ENCODE peak calls at places on chromosomes 6 and 20, in nine cellular contexts. Q is upper lobe of right lung; E is iris pigment epithelial cell; U is activated CD8-positive, alpha-beta memory T cell treated with anti-CD3 and anti-CD28 coated beads, Interleukin-2, amount 50 U/mL, for 4 hours; V is H54; P is SK-N-DZ; A is ecto neural progenitor cell; H is lung; K is tibial artery. J is an unnamed sample.

GRCh38 chr6:28657756-28658465 is 132.2 kb downstream of the GPX5 start:
- DNase-seq in Q (no peak), H (no peak), P (peak), A (peak), E (peak), U (peak), V (peak), K (no peak), J (no peak)

GRCh38 chr6:28981833-28982475 is 23.2 kb downstream of the ZNF311 start:
- DNase-seq in P (peak), Q (peak), H (peak), K (peak), U (peak), E (peak), V (peak), A (peak), J (peak)

GRCh38 chr6:128310061-128310460 is 210.3 kb downstream of the PTPRK start:
- DNase-seq in K (no peak), E (peak), V (no peak), H (no peak), Q (no peak), U (no peak), A (no peak), P (peak), J (no peak)

GRCh38 chr6:170291271-170292110 is 613 bp upstream of the DLL1 start:
- DNase-seq in U (peak), P (peak), V (no peak), H (no peak), K (peak), Q (peak), E (no peak), A (peak), J (no peak)

GRCh38 chr20:1118336-1119127 is at the start of gene PSMF1:
- DNase-seq in A (peak), E (peak), K (peak), P (peak), H (peak), V (peak), Q (peak), U (peak), J (peak)

GRCh38 chr6:4008324-4009047 is 70.5 kb downstream of the FAM217A start:
- DNase-seq in U (no peak), H (no peak), V (no peak), Q (no peak), P (peak), A (no peak), E (peak), K (no peak), J (no peak)

GRCh38 chr20:48684501-48685041 is 143.2 kb downstream of the PREX1 start:
- DNase-seq in V (no peak), P (no peak), Q (no peak), A (no peak), K (no peak), E (no peak), H (no peak), U (no peak), J (no peak)

GRCh38 chr6:12265795-12266194 is 24.4 kb upstream of the EDN1 start:
- DNase-seq in P (no peak), A (no peak), Q (no peak), K (no peak), E (peak), U (no peak), H (no peak), V (no peak), J (no peak)

GRCh38 chr6:45640811-45641210 is 263.1 kb upstream of the SUPT3H start:
- DNase-seq in P (no peak), U (no peak), Q (no peak), A (no peak), H (no peak), V (no peak), K (no peak), E (no peak), J (no peak)

GRCh38 chr6:151442359-151442758 is 9.6 kb downstream of the RMND1 start:
- DNase-seq in K (no peak), E (no peak), Q (no peak), U (no peak), P (no peak), V (no peak), H (no peak), A (no peak), J (no peak)

GRCh38 chr6:30061766-30062458 is 847 bp downstream of the POLR1H start:
- DNase-seq in K (no peak), V (no peak), U (no peak), H (no peak), E (peak), Q (no peak), P (peak), A (no peak), J (no peak)

GRCh38 chr20:9447182-9447581 is 67.2 kb upstream of the LAMP5 start:
- DNase-seq in V (no peak), K (no peak), H (no peak), E (no peak), Q (no peak), P (no peak), U (no peak), A (no peak), J (no peak)

GRCh38 chr6:159966339-159966738 is 2.5 kb upstream of the IGF2R start:
- DNase-seq in Q (no peak), U (no peak), K (no peak), E (no peak), P (no peak), A (no peak), H (no peak), V (no peak), J (no peak)

GRCh38 chr6:9539231-9539755 is 875.6 kb downstream of the TFAP2A start:
- DNase-seq in H (no peak), V (no peak), Q (no peak), P (no peak), E (no peak), A (no peak), U (no peak), K (no peak), J (no peak)

GRCh38 chr20:62366370-62367135 is 559 bp downstream of the LAMA5 start:
- DNase-seq in A (peak), K (no peak), H (no peak), E (no peak), V (no peak), Q (peak), P (peak), U (no peak), J (no peak)

GRCh38 chr6:17998442-17998841 is 11.0 kb upstream of the KIF13A start:
- DNase-seq in Q (no peak), K (no peak), A (no peak), E (no peak), U (no peak), V (no peak), H (no peak), P (no peak), J (no peak)

GRCh38 chr6:136471372-136471771 is 78.8 kb downstream of the MAP7 start:
- DNase-seq in H (no peak), A (no peak), K (no peak), V (no peak), Q (no peak), E (no peak), P (no peak), U (no peak), J (no peak)

GRCh38 chr6:35691027-35691824 is 2.5 kb upstream of the FKBP5 start:
- DNase-seq in Q (peak), K (peak), V (no peak), H (peak), E (peak), P (no peak), U (no peak), A (no peak), J (peak)

GRCh38 chr6:159606786-159607185 is 86.3 kb downstream of the SOD2 start:
- DNase-seq in Q (no peak), V (no peak), P (no peak), H (no peak), K (no peak), U (no peak), E (peak), A (no peak), J (no peak)

GRCh38 chr6:18632670-18633410 is 245.7 kb downstream of the RNF144B start:
- DNase-seq in V (no peak), Q (no peak), P (no peak), A (no peak), E (peak), U (no peak), H (no peak), K (no peak), J (peak)

GRCh38 chr6:43911625-43912577 is 141.9 kb downstream of the VEGFA start:
- DNase-seq in A (no peak), E (no peak), P (peak), H (no peak), Q (no peak), U (no peak), V (no peak), K (no peak), J (no peak)

J was measured in esophagus muscularis mucosa.